ENCODE peak calls at places on chromosomes 16 and 17, in seven cellular contexts. R is heart right ventricle; X is ACHN; J is LHCN-M2; Q is H9; S is stimulated activated naive B cell treated with anti-CD40 and anti-IgM and Interleukin-4, amounts not matched to agents 10 μg/mL and 1 μg/mL and 100 μg/mL, for 72 hours; M is fibroblast of lung. O is an unnamed sample.

GRCh38 chr17:61209524-61209923 is 190.1 kb upstream of the TBX2 start:
- DNase-seq in S (no peak), M (no peak), R (no peak), X (no peak), J (no peak), Q (no peak), O (no peak)

GRCh38 chr17:64773836-64774761 is 112.0 kb upstream of the SMURF2 start:
- DNase-seq in R (no peak), X (peak), M (peak), J (peak), S (no peak), Q (peak), O (no peak)

GRCh38 chr17:17565471-17566365 is 25.8 kb downstream of the PEMT start:
- DNase-seq in M (peak), J (no peak), Q (no peak), R (no peak), X (no peak), S (no peak), O (no peak)

GRCh38 chr16:4654387-4654901 is 29.8 kb downstream of the MGRN1 start:
- DNase-seq in J (no peak), X (no peak), S (no peak), Q (no peak), M (no peak), R (no peak), O (no peak)

GRCh38 chr16:10332301-10332700 is 53.6 kb upstream of the ATF7IP2 start:
- DNase-seq in S (no peak), J (no peak), X (peak), M (no peak), Q (no peak), R (peak), O (no peak)

GRCh38 chr16:24689128-24689527 is 40.3 kb upstream of the TNRC6A start:
- DNase-seq in X (peak), Q (peak), J (peak), S (no peak), R (no peak), M (peak), O (peak)

GRCh38 chr17:81092518-81093095 is 57.7 kb downstream of the BAIAP2 start:
- DNase-seq in X (no peak), S (no peak), R (no peak), Q (no peak), J (no peak), M (no peak), O (no peak)

GRCh38 chr17:36617773-36618172 is 16.4 kb downstream of the MRM1 start:
- DNase-seq in Q (no peak), X (no peak), M (no peak), J (no peak), S (no peak), R (no peak), O (no peak)

GRCh38 chr17:48181653-48182052 is 74.1 kb downstream of the SNX11 start:
- DNase-seq in S (no peak), J (peak), X (peak), M (peak), Q (peak), R (no peak), O (peak)

GRCh38 chr16:4450921-4451619 is 23.4 kb downstream of the NMRAL1 start:
- DNase-seq in Q (no peak), M (no peak), J (no peak), S (no peak), X (no peak), R (no peak), O (no peak)

O was measured in NCI-H2227 treated with DMSO at 0.1 percent for 48 hours.